ENCODE peak calls at places on chromosomes 2 and 18, in eight cellular contexts. C is aorta; U is CD4-positive, alpha-beta memory T cell; G is fibroblast of lung; P is HAP-1; T is suprapubic skin; H is tibial artery; M is CD8-positive, alpha-beta T cell. A is an unnamed sample.

GRCh38 chr2:205768815-205769493 is 86.7 kb downstream of the NRP2 start:
- DNase-seq in H (no peak), P (no peak), G (peak; percentile 64), U (no peak), C (no peak), M (no peak), T (no peak), A (no peak)

GRCh38 chr2:38128653-38129052 is 52.7 kb upstream of the CYP1B1 start:
- DNase-seq in G (peak; percentile 71), P (no peak), U (no peak), M (no peak), T (no peak), H (peak; percentile 72), C (no peak), A (no peak)

GRCh38 chr18:49728542-49728941 is 84.8 kb downstream of the ACAA2 start:
- DNase-seq in T (no peak), U (no peak), M (no peak), H (no peak), C (no peak), G (peak; percentile 60), P (peak; percentile 81), A (no peak)

GRCh38 chr2:233280114-233280693 is 27.4 kb upstream of the SAG start:
- DNase-seq in G (no peak), T (no peak), P (no peak), M (no peak), C (no peak), U (no peak), H (no peak), A (no peak)

GRCh38 chr2:58025150-58025933 is 21.3 kb upstream of the VRK2 start:
- DNase-seq in T (no peak), P (no peak), G (no peak), H (no peak), M (no peak), C (no peak), U (no peak), A (no peak)

GRCh38 chr2:82283075-82283474 is 1978.5 kb upstream of the LRRTM1 start:
- DNase-seq in M (no peak), H (no peak), C (no peak), T (no peak), G (no peak), P (no peak), U (no peak), A (no peak)

GRCh38 chr2:136135924-136136906 is 18.3 kb upstream of the CXCR4 start:
- DNase-seq in P (no peak), U (peak; percentile 96), H (no peak), G (no peak), T (no peak), M (peak; percentile 84), C (no peak), A (peak; percentile 90)

GRCh38 chr2:205758051-205758450 is 75.8 kb downstream of the NRP2 start:
- DNase-seq in G (peak; percentile 80), C (no peak), H (no peak), U (no peak), M (no peak), T (no peak), P (no peak), A (no peak)

GRCh38 chr2:7070483-7070882 is 153.3 kb downstream of the RNF144A start:
- DNase-seq in H (no peak), T (no peak), M (no peak), C (no peak), G (no peak), U (no peak), P (no peak), A (no peak)

GRCh38 chr2:107338059-107338458 is 452.1 kb upstream of the ST6GAL2 start:
- DNase-seq in M (no peak), C (no peak), P (no peak), H (peak; percentile 21), G (no peak), T (no peak), U (no peak), A (no peak)

GRCh38 chr2:189574793-189575475 is 5.7 kb downstream of the SLC40A1 start:
- DNase-seq in M (no peak), H (no peak), C (no peak), G (no peak), U (peak; percentile 16), T (no peak), P (no peak), A (no peak)

GRCh38 chr2:206274434-206275273 is at the start of gene ZDBF2:
- DNase-seq in M (peak; percentile 62), T (no peak), U (peak; percentile 48), C (peak; percentile 80), H (no peak), G (peak; percentile 79), P (peak; percentile 67), A (peak; percentile 72)

GRCh38 chr18:46067431-46068007 is 4.5 kb downstream of the PSTPIP2 start:
- DNase-seq in U (no peak), M (peak; percentile 34), T (no peak), H (no peak), G (peak; percentile 65), P (peak; percentile 31), C (no peak), A (no peak)

GRCh38 chr2:67895171-67895941 is 167.4 kb downstream of the C1D start:
- DNase-seq in T (no peak), M (no peak), U (no peak), H (no peak), G (no peak), C (no peak), P (no peak), A (no peak)

GRCh38 chr2:74104839-74105238 is 42.9 kb downstream of the BOLA3 start:
- DNase-seq in G (peak; percentile 42), H (no peak), U (peak; percentile 17), T (no peak), C (no peak), P (no peak), M (no peak), A (no peak)

GRCh38 chr2:160294339-160294803 is 94.3 kb upstream of the ITGB6 start:
- DNase-seq in C (peak; percentile 79), M (no peak), H (peak; percentile 56), G (peak; percentile 93), T (peak; percentile 78), U (no peak), P (no peak), A (no peak)
- H3K36me3 ChIP-seq in C (no peaks in the 10 kb centered on the region), M (peaks cover 11% of the 10 kb centered on the region), H (peaks cover 8% of the 10 kb centered on the region), G (peaks cover 5% of the 10 kb centered on the region), T (peaks cover 32% of the 10 kb centered on the region), U (peaks cover 8% of the 10 kb centered on the region), P (peaks cover 3% of the 10 kb centered on the region), A (peaks cover 18% of the 10 kb centered on the region)

DNA sequence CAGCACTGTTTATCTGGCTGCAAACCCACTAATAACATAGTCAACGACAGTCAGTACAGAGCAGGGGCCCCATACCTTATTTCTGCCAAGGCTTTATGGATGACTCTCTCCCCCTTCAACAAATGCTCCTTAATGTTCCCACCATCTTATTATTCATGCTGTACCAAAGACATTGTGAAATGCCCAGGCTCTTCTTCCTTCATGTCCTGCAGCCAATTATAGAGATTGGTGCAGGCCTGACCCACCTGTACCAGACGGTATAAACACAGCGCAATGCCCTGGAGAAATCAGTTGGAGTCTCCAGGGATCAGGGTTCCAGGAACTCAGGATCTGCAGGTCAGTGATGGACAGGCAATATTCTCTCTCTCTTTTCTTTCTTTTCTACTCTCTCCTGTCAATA is at the start of gene IL1F10:
- DNase-seq in U (no peak), H (no peak), M (no peak), G (no peak), C (no peak), T (no peak), P (no peak), A (no peak)
- H3K4me3 ChIP-seq in U (no peak within 1 kb of the TSS), H (no peak within 1 kb of the TSS), M (no peak within 1 kb of the TSS), G (no peak within 1 kb of the TSS), C (no peak within 1 kb of the TSS), T (no peak within 1 kb of the TSS), P (no peak within 1 kb of the TSS), A (no peak within 1 kb of the TSS)

DNA sequence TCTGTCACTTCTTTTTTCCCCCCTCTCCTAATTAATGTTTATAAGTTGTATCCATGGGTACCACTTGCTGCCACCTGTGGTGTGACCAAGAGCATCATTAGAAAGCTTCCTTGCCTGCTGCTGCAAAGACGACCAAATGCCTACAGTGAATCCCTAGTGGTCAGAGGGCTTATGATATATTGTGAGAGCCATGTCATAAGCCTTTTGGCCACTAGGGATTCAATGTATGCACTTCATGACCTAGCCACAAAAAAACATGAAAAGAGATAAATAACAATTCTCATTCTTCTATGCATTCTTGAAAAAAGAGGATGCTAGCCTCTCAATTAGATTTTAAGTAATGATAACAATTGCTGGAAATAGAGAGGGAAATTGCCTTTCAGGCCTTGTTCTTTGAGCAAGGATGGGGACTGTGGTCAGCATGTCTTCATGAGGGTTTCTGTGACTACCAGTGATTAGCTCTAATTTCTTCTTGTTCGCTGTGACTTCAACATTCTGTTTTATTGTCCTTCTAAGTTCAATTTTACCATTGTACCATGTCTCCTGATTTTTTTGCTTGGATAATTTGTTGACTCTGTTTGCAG is 435.3 kb downstream of the TGIF1 start:
- DNase-seq in H (no peak), T (no peak), C (no peak), U (no peak), M (no peak), P (no peak), G (no peak), A (no peak)
- H3K4me1 ChIP-seq in H (no peaks in the 10 kb centered on the region), T (no peaks in the 10 kb centered on the region), C (no peaks in the 10 kb centered on the region), U (no peaks in the 10 kb centered on the region), M (no peaks in the 10 kb centered on the region), P (no peaks in the 10 kb centered on the region), G (no peaks in the 10 kb centered on the region), A (no peaks in the 10 kb centered on the region)

GRCh38 chr2:20034821-20035220 is 16.6 kb downstream of the LAPTM4A start:
- DNase-seq in T (no peak), P (no peak), U (no peak), G (no peak), C (no peak), H (no peak), M (no peak), A (no peak)

GRCh38 chr2:20034218-20034617 is 17.2 kb downstream of the LAPTM4A start:
- DNase-seq in U (no peak), P (no peak), M (no peak), C (no peak), T (no peak), G (no peak), H (no peak), A (no peak)

GRCh38 chr2:20037660-20038059 is 13.8 kb downstream of the LAPTM4A start:
- DNase-seq in M (no peak), T (no peak), U (no peak), P (no peak), C (no peak), H (no peak), G (no peak), A (no peak)

GRCh38 chr2:20033341-20033740 is 18.1 kb downstream of the LAPTM4A start:
- DNase-seq in T (no peak), G (no peak), U (no peak), P (no peak), C (no peak), M (no peak), H (no peak), A (no peak)

DNA sequence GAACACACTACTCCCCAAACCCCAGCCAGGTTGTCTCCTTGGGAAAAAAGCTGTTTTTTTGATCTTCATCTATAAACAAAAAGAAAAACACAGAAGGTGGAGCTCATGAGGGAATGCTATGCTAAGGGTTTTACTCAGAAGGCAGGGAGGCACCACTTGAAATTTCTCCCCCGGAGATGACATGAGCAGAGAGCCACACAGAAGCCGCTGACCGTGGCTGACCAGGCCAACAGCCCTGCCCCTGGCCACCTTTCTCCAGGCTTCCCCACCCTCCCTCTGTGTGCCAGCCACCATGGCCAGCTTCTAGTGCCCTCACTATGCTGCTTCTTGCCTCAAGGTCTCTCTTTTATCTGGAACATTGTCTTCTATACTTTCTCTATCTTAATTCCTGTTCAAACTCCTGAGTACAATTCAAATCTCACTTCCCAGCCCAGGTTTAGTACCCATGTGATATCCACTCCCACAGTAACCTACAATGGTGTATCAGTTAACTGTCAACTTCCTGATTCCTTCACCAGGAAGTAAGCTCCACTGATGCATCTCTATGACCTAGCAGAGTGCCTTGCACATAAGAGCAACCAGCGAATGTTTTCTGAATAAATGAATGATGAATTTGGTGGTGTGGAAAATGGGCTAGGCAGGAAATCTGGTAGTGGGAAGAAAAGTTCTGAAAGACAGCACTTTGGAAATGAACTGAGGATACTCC is 15.3 kb downstream of the LAPTM4A start:
- DNase-seq in C (no peak), G (no peak), H (no peak), U (no peak), M (no peak), T (no peak), P (no peak), A (no peak)
- H3K36me3 ChIP-seq in C (peaks cover 25% of the 10 kb centered on the region), G (peaks cover 24% of the 10 kb centered on the region), H (peaks cover 90% of the 10 kb centered on the region), U (peaks cover 62% of the 10 kb centered on the region), M (peaks cover 42% of the 10 kb centered on the region), T (peaks cover 93% of the 10 kb centered on the region), P (peaks cover 54% of the 10 kb centered on the region), A (no peaks in the 10 kb centered on the region)